ENCODE peak calls at places on chromosomes 6 and 20, in five cellular contexts. L, V, F, R and N are unnamed samples. For H3K27me3 and H3K4me1, the result is how much of the 10 kb centered on the place peaks cover.

GRCh38 chr6:133567656-133568055 is 321.3 kb upstream of the TCF21 start:
- DNase-seq in V (no peak), F (no peak), R (no peak), L (no peak), N (no peak)

GRCh38 chr6:111121789-111122350 is 34.6 kb downstream of the SLC16A10 start:
- DNase-seq in L (no peak), R (no peak), F (no peak), V (no peak), N (no peak)

GRCh38 chr20:35454881-35455609 is at the start of gene CEP250:
- DNase-seq in V (peak), L (peak), R (peak), F (peak), N (peak)

GRCh38 chr6:110828396-110828795 is 13.1 kb upstream of the CDK19 start:
- DNase-seq in L (no peak), R (no peak), F (no peak), V (no peak), N (no peak)

GRCh38 chr6:162560891-162561290 is 166.7 kb downstream of the PRKN start:
- DNase-seq in R (no peak), V (no peak), F (no peak), L (no peak), N (no peak)

GRCh38 chr6:145214570-145214969 is 520.8 kb downstream of the EPM2A start:
- DNase-seq in R (peak), L (no peak), F (peak), V (no peak), N (no peak)

GRCh38 chr6:6788394-6789020 is 200.0 kb downstream of the LY86 start:
- DNase-seq in F (peak), V (peak), R (no peak), L (no peak), N (no peak)

GRCh38 chr6:90131091-90131490 is 165.6 kb downstream of the BACH2 start:
- DNase-seq in L (no peak), F (no peak), V (no peak), R (no peak), N (no peak)

GRCh38 chr6:47307362-47308222 is 2.1 kb downstream of the TNFRSF21 start:
- DNase-seq in V (no peak), F (no peak), R (no peak), L (no peak), N (no peak)

GRCh38 chr20:25553819-25554296 is 31.5 kb downstream of the NINL start:
- DNase-seq in L (no peak), V (no peak), R (peak), F (no peak), N (no peak)

GRCh38 chr6:125746019-125746414 is 3.4 kb upstream of the HEY2 start:
- DNase-seq in R (no peak), V (no peak), L (no peak), F (no peak), N (no peak)
- H3K4me3 ChIP-seq in R (no peak), V (no peak), L (peak), F (peak), N (no peak)

GRCh38 chr6:150043501-150044412 is 18.4 kb upstream of the RAET1L start:
- DNase-seq in R (no peak), L (no peak), F (no peak), V (no peak), N (no peak)
- H3K27me3 ChIP-seq in R (under half), L (under half), F (under half), V (under half), N (under half)

GRCh38 chr6:45448417-45449389 is 71.0 kb upstream of the SUPT3H start:
- DNase-seq in V (no peak), L (no peak), R (no peak), F (peak), N (no peak)

GRCh38 chr6:45447721-45448120 is 70.0 kb upstream of the SUPT3H start:
- DNase-seq in R (no peak), L (no peak), F (no peak), V (no peak), N (no peak)

GRCh38 chr6:45445364-45445748 is 67.6 kb upstream of the SUPT3H start:
- DNase-seq in V (no peak), L (no peak), F (no peak), R (no peak), N (no peak)

GRCh38 chr6:45445749-45446454 is 68.2 kb upstream of the SUPT3H start:
- DNase-seq in F (no peak), L (peak), R (peak), V (peak), N (no peak)

DNA sequence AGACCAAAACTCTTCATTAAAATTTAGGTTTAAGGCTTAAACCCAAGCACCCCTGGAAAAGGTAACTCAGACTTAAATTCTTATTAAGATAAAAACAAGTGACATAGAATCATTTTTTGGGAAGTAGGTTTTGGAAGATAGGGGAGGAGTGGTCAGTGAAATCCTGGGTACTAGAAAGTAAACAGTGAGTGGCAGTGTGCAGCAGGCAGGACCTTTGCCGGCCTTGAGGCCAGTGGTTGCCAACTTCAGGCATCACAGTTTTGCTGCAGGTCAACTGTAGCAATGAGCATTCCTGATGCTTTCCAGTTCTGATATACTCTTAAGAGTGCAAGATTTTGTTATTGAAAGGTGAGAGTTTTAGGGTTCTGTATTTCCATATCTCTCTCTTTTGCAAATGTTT is 69.3 kb upstream of the SUPT3H start:
- DNase-seq in F (no peak), V (no peak), R (no peak), L (no peak), N (no peak)
- H3K4me1 ChIP-seq in F (under half), V (under half), R (under half), L (under half), N (under half)

DNA sequence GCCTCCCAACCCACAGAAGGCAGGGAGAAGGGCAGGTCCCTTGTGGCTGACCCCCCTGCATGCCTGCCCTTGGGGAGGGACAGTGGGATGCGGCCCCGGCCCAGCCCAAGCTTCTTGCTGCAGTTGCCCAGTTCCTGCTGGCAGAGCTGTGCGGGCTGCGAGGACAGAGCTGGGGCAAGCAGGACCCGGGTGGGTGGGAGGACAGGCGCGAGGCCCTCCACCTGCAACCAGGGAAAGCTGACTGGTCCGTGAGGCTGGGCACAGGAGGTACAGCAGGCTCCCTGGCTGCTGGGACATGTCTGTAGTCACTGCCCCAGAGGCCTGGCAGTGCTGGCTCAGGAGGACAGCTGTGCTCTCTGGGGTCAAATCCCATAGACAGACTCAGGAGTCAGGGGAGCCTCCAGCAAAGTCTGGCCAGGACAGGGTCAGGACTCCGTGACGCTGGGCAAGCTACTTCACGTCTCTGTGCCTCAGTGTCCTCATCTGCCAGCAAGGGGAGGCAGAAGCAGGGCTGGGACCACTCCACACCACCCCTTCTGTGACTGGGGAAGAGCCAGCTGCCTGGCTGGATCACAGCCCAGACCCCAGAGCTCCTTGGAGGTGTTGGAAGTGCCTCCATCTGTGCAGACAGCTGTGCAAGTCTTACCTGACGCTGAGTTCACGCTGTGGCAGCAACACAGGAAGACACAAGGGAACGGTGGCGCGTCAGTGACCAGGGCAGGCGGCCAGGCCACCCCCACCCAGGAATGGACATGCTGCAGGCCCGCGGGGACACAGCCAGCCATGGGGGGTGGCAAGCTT is 13.0 kb downstream of the UCKL1 start:
- DNase-seq in F (no peak), V (no peak), L (no peak), R (no peak), N (no peak)
- H3K4me3 ChIP-seq in F (no peak), V (no peak), L (no peak), R (no peak), N (no peak)